ENCODE peak calls at places on chromosome 10, in seven cellular contexts. P is IMR-90, K is H1, U is trophoblast cell, V is neuronal stem cell, T is H9, F is mesendoderm. H is an unnamed sample.

GRCh38 chr10:4522296-4523000 is 303.6 kb upstream of the AKR1E2 start:
- DNase-seq in V (no peak), U (no peak), T (no peak), K (no peak), P (no peak), F (no peak), H (no peak)

GRCh38 chr10:43000651-43001426 is 76.0 kb upstream of the RET start:
- DNase-seq in P (no peak), U (no peak), K (no peak), V (no peak), T (no peak), F (no peak), H (no peak)

GRCh38 chr10:100744136-100744979 is 1.0 kb upstream of the PAX2 start:
- DNase-seq in T (no peak), V (no peak), U (no peak), F (peak; percentile 69), P (no peak), K (no peak), H (no peak)

GRCh38 chr10:50216894-50217293 is 34.4 kb downstream of the ASAH2 start:
- DNase-seq in T (peak; percentile 31), F (peak; percentile 64), U (no peak), V (peak; percentile 24), P (peak; percentile 10), K (no peak), H (no peak)

GRCh38 chr10:132711618-132712051 is 74.3 kb downstream of the NKX6-2 start:
- DNase-seq in V (no peak), F (no peak), U (no peak), K (no peak), P (no peak), T (no peak), H (no peak)

GRCh38 chr10:14839305-14839695 is 1.2 kb downstream of the HSPA14 start:
- DNase-seq in P (no peak), U (peak; percentile 6), F (no peak), K (no peak), T (peak; percentile 11), V (no peak), H (no peak)

GRCh38 chr10:24208661-24209420 is at the start of gene KIAA1217:
- DNase-seq in K (no peak), P (peak; percentile 29), T (peak; percentile 53), V (peak; percentile 70), F (peak; percentile 87), U (peak; percentile 4), H (peak; percentile 47)

GRCh38 chr10:15188629-15189028 is 20.1 kb upstream of the NMT2 start:
- DNase-seq in T (no peak), F (no peak), U (no peak), V (no peak), K (no peak), P (no peak), H (no peak)

GRCh38 chr10:126242352-126243260 is 145.7 kb downstream of the ADAM12 start:
- DNase-seq in P (peak; percentile 92), U (no peak), V (no peak), F (no peak), K (no peak), T (no peak), H (peak; percentile 65)

GRCh38 chr10:31745612-31746376 is 182.8 kb downstream of the ARHGAP12 start:
- DNase-seq in F (no peak), P (peak; percentile 97), T (no peak), U (peak; percentile 19), K (no peak), V (no peak), H (peak; percentile 82)

GRCh38 chr10:59991661-59992060 is 85.3 kb upstream of the CCDC6 start:
- DNase-seq in T (no peak), U (no peak), V (no peak), F (peak; percentile 42), K (no peak), P (no peak), H (peak; percentile 71)

GRCh38 chr10:18104223-18104872 is 35.9 kb upstream of the CACNB2 start:
- DNase-seq in P (peak; percentile 43), F (peak; percentile 45), T (peak; percentile 36), K (no peak), V (peak; percentile 41), U (peak; percentile 30), H (peak; percentile 41)

GRCh38 chr10:16950686-16951681 is 133.8 kb upstream of the RSU1 start:
- DNase-seq in V (peak; percentile 68), K (peak; percentile 47), U (peak; percentile 5), P (peak; percentile 66), F (peak; percentile 97), T (peak; percentile 82), H (peak; percentile 84)

GRCh38 chr10:110081914-110082313 is 74.1 kb downstream of the ADD3 start:
- DNase-seq in P (no peak), F (peak; percentile 86), T (no peak), U (no peak), K (no peak), V (no peak), H (no peak)
- H3K4me2 ChIP-seq in P (no peak overlapping the region), F (no peak overlapping the region), T (peak overlapping the region; percentile 22), U (no peak overlapping the region), K (no peak overlapping the region), V (no peak overlapping the region), H (no peak overlapping the region)

GRCh38 chr10:81679291-81679690 is 195.7 kb upstream of the NRG3 start:
- DNase-seq in V (no peak), U (no peak), T (no peak), K (no peak), P (no peak), F (no peak), H (no peak)
- H2BK5ac ChIP-seq in V (no peak overlapping the region), U (no peak overlapping the region), T (no peak overlapping the region), K (no peak overlapping the region), P (no peak overlapping the region), F (no peak overlapping the region), H (no peak overlapping the region)

GRCh38 chr10:29733323-29733722 is 98.6 kb upstream of the SVIL start:
- DNase-seq in F (no peak), K (no peak), P (no peak), U (no peak), T (no peak), V (no peak), H (no peak)
- H3K4me2 ChIP-seq in F (no peak overlapping the region), K (no peak overlapping the region), P (no peak overlapping the region), U (no peak overlapping the region), T (no peak overlapping the region), V (no peak overlapping the region), H (peak overlapping the region; percentile 94)

DNA sequence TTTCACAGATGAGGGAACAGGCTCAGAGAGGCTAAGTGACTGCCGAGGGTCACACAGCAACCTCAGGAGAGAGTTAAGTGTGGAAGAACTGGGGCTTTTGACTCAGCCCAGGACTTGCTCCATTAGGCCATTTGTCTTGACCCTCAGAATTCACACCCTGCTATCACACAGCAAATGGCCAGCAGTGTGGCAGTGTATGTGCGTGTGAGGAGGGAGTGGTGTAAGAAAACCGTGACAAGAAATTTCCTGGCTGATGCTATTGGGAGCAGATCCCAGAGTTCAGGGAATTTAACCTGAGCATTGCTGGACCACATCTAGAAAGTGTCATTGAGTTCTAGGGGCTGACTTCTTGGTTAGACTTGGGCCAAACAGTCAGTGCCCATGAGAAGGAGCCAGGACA is 18.4 kb downstream of the VWA2 start:
- DNase-seq in F (peak; percentile 85), V (no peak), K (no peak), T (no peak), U (no peak), P (no peak), H (peak; percentile 69)
- H2BK5ac ChIP-seq in F (peak overlapping the region; percentile 43), V (no peak overlapping the region), K (no peak overlapping the region), T (no peak overlapping the region), U (no peak overlapping the region), P (no peak overlapping the region), H (no peak overlapping the region)

GRCh38 chr10:110947061-110947595 is 27.7 kb downstream of the SHOC2 start:
- DNase-seq in T (no peak), P (peak; percentile 63), F (peak; percentile 27), V (no peak), K (no peak), U (peak; percentile 61), H (peak; percentile 43)
- H3K4me2 ChIP-seq in T (no peak overlapping the region), P (no peak overlapping the region), F (no peak overlapping the region), V (no peak overlapping the region), K (no peak overlapping the region), U (peak overlapping the region; percentile 15), H (no peak overlapping the region)

DNA sequence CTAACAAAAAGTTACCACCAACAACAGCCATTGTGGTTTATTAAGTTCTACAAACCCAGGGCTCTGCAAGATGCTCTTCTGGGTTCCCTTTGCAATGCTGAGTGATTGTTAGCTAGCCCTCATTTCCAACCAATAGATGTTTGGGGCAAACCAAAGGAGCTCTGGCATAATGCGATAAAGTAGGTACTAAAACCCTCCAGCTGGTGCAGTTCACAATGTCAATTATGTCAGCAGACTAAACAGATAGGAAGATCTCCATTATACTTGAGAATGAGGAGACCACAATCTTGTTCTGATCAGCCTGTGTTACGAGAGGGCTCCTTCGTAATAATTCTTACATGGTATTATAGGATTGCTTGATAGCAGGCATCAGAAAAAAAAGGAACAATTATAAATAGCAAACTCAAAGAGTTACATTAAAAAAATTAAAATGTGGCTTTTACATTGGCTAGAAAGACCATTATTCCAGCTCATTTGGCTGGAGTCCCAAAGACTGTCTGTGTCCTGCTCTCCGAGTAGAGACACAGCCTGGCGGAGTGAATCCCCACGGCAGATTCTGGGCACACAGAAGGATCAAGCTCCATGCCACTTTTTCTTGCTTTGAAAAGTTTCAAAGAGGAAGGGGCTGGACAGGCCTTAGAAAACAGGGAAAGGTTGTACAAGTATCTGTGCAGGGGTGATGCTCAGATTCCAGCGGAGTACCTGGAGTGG is 93.8 kb downstream of the ZRANB1 start:
- DNase-seq in U (no peak), F (no peak), K (no peak), T (no peak), P (no peak), V (no peak), H (no peak)
- H2BK5ac ChIP-seq in U (no peak overlapping the region), F (no peak overlapping the region), K (no peak overlapping the region), T (no peak overlapping the region), P (peak overlapping the region; percentile 91), V (no peak overlapping the region), H (peak overlapping the region; percentile 58)

H was measured in mesenchymal stem cell.